ENCODE peak calls at places on chromosomes 2 and 18, in five cellular contexts. K is A549, Q is K562, J is H1, X is HepG2. P is an unnamed sample.

GRCh38 chr2:136362676-136363390 is 244.9 kb upstream of the CXCR4 start:
- DNase-seq in K (no peak), Q (no peak), J (no peak), X (no peak), P (no peak)

GRCh38 chr2:229245013-229245412 is 26.1 kb downstream of the PID1 start:
- DNase-seq in K (no peak), Q (no peak), J (no peak), X (no peak), P (peak)

GRCh38 chr2:173159794-173160463 is 84.3 kb downstream of the MAP3K20 start:
- DNase-seq in K (peak), Q (no peak), J (peak), X (peak), P (peak)

GRCh38 chr2:99898649-99899048 is 243.7 kb downstream of the AFF3 start:
- DNase-seq in K (no peak), Q (no peak), J (no peak), X (no peak), P (no peak)

GRCh38 chr18:34222396-34223163 is 2.1 kb downstream of the NOL4 start:
- DNase-seq in K (no peak), Q (no peak), J (no peak), X (no peak), P (no peak)

GRCh38 chr2:74815955-74816354 is 18.0 kb upstream of the HK2 start:
- DNase-seq in K (no peak), Q (no peak), J (no peak), X (no peak), P (no peak)

GRCh38 chr2:127320067-127320466 is 26.1 kb upstream of the ERCC3 start:
- DNase-seq in K (no peak), Q (no peak), J (no peak), X (no peak), P (peak)

GRCh38 chr2:159399716-159400525 is 113.4 kb upstream of the WDSUB1 start:
- DNase-seq in K (no peak), Q (no peak), J (no peak), X (no peak), P (peak)

GRCh38 chr2:73203055-73203681 is 794 bp downstream of the NOTO start:
- DNase-seq in K (no peak), Q (no peak), J (no peak), X (no peak), P (no peak)

GRCh38 chr2:102442967-102443828 is 20.2 kb downstream of the IL18RAP start:
- DNase-seq in K (peak), Q (peak), J (no peak), X (peak), P (peak)

GRCh38 chr2:146982393-146982846 is 862.4 kb upstream of the ACVR2A start:
- DNase-seq in K (no peak), Q (no peak), J (no peak), X (no peak), P (peak)

DNA sequence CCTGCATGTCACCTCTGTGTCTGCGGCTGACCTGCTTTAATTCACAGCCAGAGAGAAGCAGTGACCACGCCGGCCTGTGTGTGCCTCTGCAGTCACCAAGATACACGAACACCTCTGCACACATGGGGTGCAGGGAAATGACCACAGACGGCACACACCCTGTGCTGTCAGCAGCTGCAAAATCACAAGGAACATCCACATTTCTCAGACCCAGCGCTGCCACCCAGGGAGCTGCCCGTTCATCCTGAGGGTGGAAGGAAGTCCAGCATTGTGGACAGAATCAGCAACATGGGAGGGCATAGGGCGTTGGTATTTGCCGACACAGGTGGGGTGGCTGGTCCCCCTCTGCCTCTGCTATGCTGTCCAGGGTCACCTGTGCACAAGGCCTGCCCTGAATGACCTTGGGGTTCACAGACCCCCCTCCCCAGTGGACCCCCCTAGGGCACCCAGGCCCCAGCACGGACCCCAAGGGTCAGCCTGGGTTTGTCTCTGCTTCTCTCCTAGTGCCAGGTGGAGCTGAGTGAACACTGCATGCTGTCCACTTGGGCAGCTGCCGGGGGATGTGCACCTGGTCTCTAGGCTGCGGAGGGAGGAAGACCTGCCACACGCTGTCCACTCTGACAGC is 107.4 kb downstream of the PXDN start:
- DNase-seq in K (no peak), Q (no peak), J (no peak), X (no peak), P (no peak)
- TF ChIP-seq MAFK in K (no peak), Q (no peak), J (no peak), X (no peak), P (no peak)

DNA sequence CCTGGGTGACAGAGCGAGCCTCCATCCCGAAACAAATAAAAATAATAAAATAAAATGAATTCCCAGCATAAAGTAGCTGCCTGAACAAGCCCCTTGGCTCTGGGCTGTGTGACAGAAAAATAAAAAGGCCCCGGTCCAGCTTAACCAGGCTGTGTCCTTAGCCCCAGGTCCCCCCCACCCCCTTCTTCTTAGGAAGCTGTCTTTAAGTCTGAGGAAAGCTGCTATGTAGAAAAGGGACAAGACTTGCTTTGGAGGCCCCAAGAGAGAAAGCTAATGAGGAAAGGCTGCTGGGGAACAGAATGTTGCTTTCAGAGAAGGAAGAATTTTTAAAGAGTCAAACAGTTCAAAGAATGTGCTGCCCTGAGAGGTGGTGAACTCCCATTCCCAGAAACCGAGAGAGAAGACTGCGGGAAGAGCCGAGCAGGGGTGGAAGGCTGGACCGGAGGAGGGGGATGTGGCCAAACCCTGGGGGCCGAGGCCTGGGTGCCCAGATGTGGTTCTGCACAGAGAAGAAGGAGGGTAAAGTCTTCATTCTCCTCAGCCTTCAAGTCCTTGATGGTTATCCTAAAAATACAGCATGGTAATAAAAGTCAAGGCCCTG is 61.9 kb downstream of the CENPO start:
- DNase-seq in K (no peak), Q (no peak), J (no peak), X (no peak), P (no peak)
- TF ChIP-seq MAFK in K (no peak), Q (no peak), J (no peak), X (no peak), P (no peak)

GRCh38 chr2:170002096-170002495 is 174.8 kb downstream of the UBR3 start:
- DNase-seq in K (no peak), Q (no peak), J (no peak), X (no peak), P (no peak)

GRCh38 chr2:169999041-169999440 is 171.8 kb downstream of the UBR3 start:
- DNase-seq in K (no peak), Q (no peak), J (no peak), X (no peak), P (no peak)

GRCh38 chr2:169994782-169995181 is 167.5 kb downstream of the UBR3 start:
- DNase-seq in K (no peak), Q (no peak), J (no peak), X (no peak), P (no peak)

DNA sequence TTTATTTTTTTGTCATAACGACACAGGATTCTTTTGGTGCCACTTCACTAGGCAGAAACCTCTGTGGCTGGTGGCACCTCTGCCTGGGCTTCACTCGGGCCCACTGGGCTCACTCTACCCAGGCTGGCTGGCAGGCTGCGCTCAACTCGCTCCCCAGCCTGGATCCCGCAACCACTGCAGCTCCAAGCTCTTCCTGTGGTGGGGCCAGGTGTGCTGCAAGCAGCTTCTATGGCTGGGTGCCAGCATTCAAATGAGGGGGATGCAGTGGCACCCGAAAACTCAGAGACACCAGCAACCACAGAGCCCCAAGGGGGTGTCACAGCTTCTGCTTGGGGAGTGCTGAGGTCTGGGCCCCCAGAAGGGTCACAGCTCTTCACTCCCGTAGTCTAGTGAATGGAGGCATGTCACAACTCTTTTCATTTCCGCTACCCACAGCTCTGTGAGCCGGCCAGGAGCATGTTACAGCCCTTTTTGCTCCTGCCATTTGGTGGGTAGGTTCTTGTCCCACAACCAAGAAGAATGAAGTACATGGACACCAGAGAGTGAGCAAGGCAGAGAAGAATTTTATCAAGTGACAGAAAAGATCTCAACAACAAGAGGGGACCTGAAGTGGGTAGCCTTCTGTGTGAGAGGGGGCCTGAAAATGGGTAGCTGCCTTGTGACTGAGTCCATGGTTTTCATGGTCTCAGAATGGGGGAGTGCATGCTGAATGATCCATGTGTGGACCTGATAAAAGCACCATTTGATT is 170.1 kb downstream of the UBR3 start:
- DNase-seq in K (no peak), Q (no peak), J (no peak), X (no peak), P (no peak)
- TF ChIP-seq MAFK in K (no peak), Q (no peak), J (no peak), X (no peak), P (no peak)

GRCh38 chr2:3403587-3404334 is 24.3 kb downstream of the TRAPPC12 start:
- DNase-seq in K (no peak), Q (no peak), J (no peak), X (no peak), P (no peak)

GRCh38 chr2:3399829-3400228 is 20.3 kb downstream of the TRAPPC12 start:
- DNase-seq in K (no peak), Q (no peak), J (no peak), X (no peak), P (no peak)

GRCh38 chr2:3399403-3399802 is 19.9 kb downstream of the TRAPPC12 start:
- DNase-seq in K (no peak), Q (no peak), J (no peak), X (no peak), P (no peak)

GRCh38 chr2:3396920-3397559 is 17.5 kb downstream of the TRAPPC12 start:
- DNase-seq in K (no peak), Q (no peak), J (no peak), X (no peak), P (no peak)

GRCh38 chr2:3398837-3399236 is 19.3 kb downstream of the TRAPPC12 start:
- DNase-seq in K (no peak), Q (no peak), J (no peak), X (no peak), P (no peak)
- TF ChIP-seq MAFK in K (no peak), Q (no peak), J (no peak), X (no peak), P (no peak)

DNA sequence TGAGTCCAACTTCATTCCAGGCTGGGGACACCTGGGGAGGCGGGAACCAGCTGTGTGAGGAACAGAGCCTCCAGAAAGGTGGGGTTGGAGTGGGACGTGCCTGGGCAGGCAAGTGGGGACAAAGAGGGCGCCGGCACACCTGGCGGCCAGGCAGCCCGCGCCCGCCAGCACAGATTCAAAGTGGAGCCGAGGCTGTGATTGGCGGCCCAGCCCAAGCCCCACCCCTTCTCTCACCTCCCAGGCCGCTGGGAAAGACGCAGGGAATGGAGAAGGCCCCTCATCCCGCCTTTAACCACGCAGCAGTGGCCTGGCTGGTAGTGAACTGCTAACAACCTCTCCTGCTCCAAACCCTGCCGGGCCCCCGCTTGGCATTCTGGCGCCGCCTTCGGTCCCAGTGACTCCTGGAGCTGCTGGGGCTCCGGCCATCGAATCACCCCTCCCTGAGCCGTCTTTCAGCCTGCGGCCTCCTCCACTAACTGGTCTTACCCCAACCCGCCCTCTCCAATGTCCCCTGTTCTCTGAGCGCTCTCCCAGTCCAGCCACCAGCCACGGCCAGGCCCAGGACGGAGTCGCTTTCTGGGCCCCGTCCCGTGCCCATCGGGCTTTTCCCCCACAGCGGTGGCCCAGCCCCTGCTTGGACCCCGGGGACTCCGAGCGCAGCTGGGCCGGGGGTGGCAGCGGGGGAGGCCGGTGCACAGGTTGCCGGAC is 27.9 kb upstream of the PTMA start:
- DNase-seq in K (no peak), Q (peak), J (peak), X (peak), P (no peak)
- TF ChIP-seq MAFK in K (no peak), Q (no peak), J (no peak), X (no peak), P (no peak)

DNA sequence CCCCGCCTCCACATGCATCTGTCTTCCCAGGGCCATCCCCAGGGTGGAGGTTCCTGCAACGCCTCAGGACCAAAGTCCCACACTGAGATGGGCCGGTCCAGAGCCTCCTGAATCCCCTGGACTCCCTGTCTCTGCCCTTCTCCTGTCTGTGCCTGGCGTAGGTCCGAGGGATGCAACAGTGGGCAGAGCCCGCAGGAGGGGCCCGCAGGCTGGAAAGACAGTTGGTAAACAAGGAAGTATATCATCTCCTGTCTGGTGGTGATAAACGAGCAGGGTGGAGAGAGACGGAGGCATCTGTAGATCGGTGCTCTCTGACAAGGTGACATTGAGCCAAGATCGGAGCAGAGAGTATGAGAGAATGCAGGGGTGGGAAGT is 72.6 kb upstream of the RAB6C start:
- DNase-seq in K (no peak), Q (no peak), J (no peak), X (no peak), P (no peak)
- TF ChIP-seq MAFK in K (no peak), Q (no peak), J (no peak), X (no peak), P (no peak)